ENCODE peak calls at places on chromosome 22, in five cellular contexts. R, V, M, G and T are unnamed samples.

GRCh38 chr22:20957691-20958440 is 9.2 kb upstream of the AIFM3 start:
- DNase-seq in M (no peak), G (no peak), R (no peak), V (peak; percentile 53), T (peak; percentile 19)

GRCh38 chr22:43126506-43127165 is 16.1 kb downstream of the BIK start:
- DNase-seq in G (no peak), R (no peak), M (peak; percentile 60), V (peak; percentile 71), T (no peak)

GRCh38 chr22:19088866-19089595 is 33.2 kb downstream of the DGCR2 start:
- DNase-seq in R (no peak), V (no peak), G (no peak), M (no peak), T (no peak)

GRCh38 chr22:37033605-37034430 is 14.3 kb downstream of the MPST start:
- DNase-seq in V (no peak), M (no peak), R (no peak), G (no peak), T (no peak)

GRCh38 chr22:22802346-22802970 is 85.2 kb upstream of the IGLL5 start:
- DNase-seq in M (no peak), R (no peak), G (no peak), V (no peak), T (no peak)

GRCh38 chr22:26570864-26571525 is 18.9 kb downstream of the TPST2 start:
- DNase-seq in R (no peak), V (no peak), M (no peak), G (no peak), T (no peak)

GRCh38 chr22:43000441-43001175 is 14.3 kb downstream of the PACSIN2 start:
- DNase-seq in V (no peak), R (no peak), G (no peak), M (no peak), T (no peak)

GRCh38 chr22:46079861-46080821 is 70.2 kb upstream of the PPARA start:
- DNase-seq in V (peak; percentile 90), M (no peak), R (no peak), G (no peak), T (peak; percentile 30)

GRCh38 chr22:19109198-19110063 is 12.8 kb downstream of the DGCR2 start:
- DNase-seq in R (no peak), M (no peak), G (no peak), V (peak; percentile 4), T (peak; percentile 16)

GRCh38 chr22:39362271-39362670 is 12.5 kb downstream of the SYNGR1 start:
- DNase-seq in V (no peak), M (no peak), G (no peak), R (no peak), T (no peak)

GRCh38 chr22:45503071-45503815 is 560 bp downstream of the FBLN1 start:
- DNase-seq in G (peak; percentile 32), M (no peak), V (no peak), R (no peak), T (no peak)

GRCh38 chr22:37431811-37432707 is 4.8 kb upstream of the ELFN2 start:
- DNase-seq in R (no peak), M (peak; percentile 95), V (peak; percentile 98), G (no peak), T (no peak)